ENCODE peak calls at places on chromosomes 1 and 21, in nine cellular contexts. A is transverse colon, E is psoas muscle, B is HCT116, V is body of pancreas, W is AG04450, T is spleen, D is ovary, H is mammary epithelial cell. U is an unnamed sample.

GRCh38 chr1:191155178-191155577 is 677.5 kb upstream of the BRINP3 start:
- DNase-seq in V (no peak), B (no peak), T (no peak), E (no peak), A (no peak), D (no peak), W (no peak), H (no peak), U (no peak)

GRCh38 chr1:51297401-51298321 is 32.7 kb downstream of the TTC39A start:
- DNase-seq in W (no peak), B (no peak), D (no peak), V (peak; percentile 28), E (no peak), A (peak; percentile 42), T (peak; percentile 68), H (no peak), U (no peak)

GRCh38 chr1:171796592-171796991 is 15.1 kb downstream of the METTL13 start:
- DNase-seq in E (no peak), V (no peak), A (no peak), D (no peak), W (no peak), H (no peak), B (no peak), T (no peak), U (no peak)

GRCh38 chr1:9244501-9245229 is 10.1 kb downstream of the H6PD start:
- DNase-seq in B (no peak), H (no peak), D (no peak), T (peak; percentile 75), E (no peak), W (no peak), A (peak; percentile 61), V (peak; percentile 79), U (peak; percentile 81)

GRCh38 chr1:67889940-67890567 is 56.8 kb upstream of the GNG12 start:
- DNase-seq in W (peak; percentile 49), B (peak; percentile 50), V (no peak), H (peak; percentile 84), T (no peak), D (no peak), A (no peak), E (no peak), U (no peak)

GRCh38 chr21:45857761-45858160 is 123.8 kb upstream of the COL6A1 start:
- DNase-seq in A (no peak), V (no peak), E (no peak), D (no peak), T (peak; percentile 56), B (no peak), H (no peak), W (no peak), U (no peak)

GRCh38 chr1:56098956-56099355 is 480.4 kb downstream of the PLPP3 start:
- DNase-seq in D (no peak), W (no peak), H (no peak), T (no peak), E (no peak), V (no peak), B (no peak), A (no peak), U (no peak)

GRCh38 chr1:13782634-13782995 is 82.6 kb downstream of the PRDM2 start:
- DNase-seq in V (no peak), D (no peak), E (no peak), H (no peak), T (no peak), A (no peak), W (no peak), B (no peak), U (no peak)

GRCh38 chr1:203142124-203142523 is 14.6 kb downstream of the ADORA1 start:
- DNase-seq in V (no peak), W (no peak), A (no peak), D (no peak), B (no peak), E (no peak), T (no peak), H (no peak), U (no peak)

GRCh38 chr1:30452925-30453324 is 270.5 kb downstream of the MATN1 start:
- DNase-seq in V (no peak), T (peak; percentile 21), W (no peak), D (no peak), E (no peak), A (no peak), B (no peak), H (no peak), U (no peak)

GRCh38 chr1:220368352-220369265 is 96.4 kb upstream of the RAB3GAP2 start:
- DNase-seq in W (no peak), D (no peak), T (no peak), A (no peak), E (no peak), H (peak; percentile 64), V (no peak), B (no peak), U (no peak)

GRCh38 chr1:14848203-14848602 is 249.7 kb downstream of the KAZN start:
- DNase-seq in A (no peak), B (no peak), W (no peak), T (no peak), E (no peak), D (no peak), H (no peak), V (no peak), U (no peak)

GRCh38 chr1:211082824-211083223 is 51.1 kb downstream of the KCNH1 start:
- DNase-seq in H (no peak), D (no peak), V (no peak), W (no peak), B (no peak), A (no peak), T (no peak), E (no peak), U (no peak)

GRCh38 chr1:60960846-60961542 is 121.4 kb upstream of the NFIA start:
- DNase-seq in W (no peak), T (no peak), E (no peak), D (no peak), B (no peak), A (no peak), H (no peak), V (no peak), U (no peak)

GRCh38 chr1:169363046-169363756 is 4.4 kb downstream of the NME7 start:
- DNase-seq in T (no peak), W (peak; percentile 71), A (no peak), V (no peak), D (no peak), B (peak; percentile 21), E (no peak), H (peak; percentile 84), U (no peak)

GRCh38 chr1:54507471-54507870 is 40.6 kb upstream of the ACOT11 start:
- DNase-seq in T (peak; percentile 51), V (no peak), A (no peak), H (no peak), E (no peak), W (no peak), B (no peak), D (no peak), U (no peak)

GRCh38 chr1:30049748-30050147 is 673.6 kb downstream of the MATN1 start:
- DNase-seq in D (no peak), H (no peak), E (no peak), B (no peak), T (peak; percentile 4), V (no peak), A (no peak), W (no peak), U (no peak)

GRCh38 chr1:241605146-241605805 is 34.9 kb downstream of the CHML start:
- DNase-seq in A (no peak), T (no peak), E (no peak), W (no peak), H (peak; percentile 53), V (no peak), D (no peak), B (no peak), U (peak; percentile 31)

DNA sequence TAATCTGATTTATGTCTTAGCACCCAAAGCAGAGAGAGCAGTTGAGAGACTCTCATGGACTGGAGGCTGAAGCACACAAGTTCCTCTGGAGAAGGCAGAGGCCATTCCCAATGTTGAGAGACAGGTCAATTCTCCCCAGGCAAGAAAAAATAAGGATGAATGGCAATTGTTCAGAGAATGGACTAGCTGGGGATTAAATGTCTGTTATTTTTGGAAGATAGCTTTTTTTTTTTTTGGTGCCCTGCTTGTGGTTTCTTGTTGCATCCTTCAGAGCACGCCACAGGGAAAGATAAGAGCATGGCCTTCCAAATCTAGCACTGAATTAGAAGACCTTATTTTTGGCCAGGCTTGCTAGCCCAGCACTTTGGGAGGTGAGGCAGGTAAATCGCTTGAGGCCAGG is 65.6 kb upstream of the ERRFI1 start:
- DNase-seq in B (no peak), V (no peak), H (no peak), W (no peak), E (no peak), D (no peak), A (no peak), T (no peak), U (no peak)
- H3K27ac ChIP-seq in B (peak overlapping the region; percentile 97), V (no peak overlapping the region), H (peak overlapping the region; percentile 41), W (peak overlapping the region; percentile 91), E (no peak overlapping the region), D (no peak overlapping the region), A (no peak overlapping the region), T (no peak overlapping the region), U (no peak overlapping the region)

GRCh38 chr1:58249729-58250586 is 296.6 kb downstream of the OMA1 start:
- DNase-seq in D (no peak), T (no peak), E (peak; percentile 50), V (peak; percentile 15), H (peak; percentile 46), A (no peak), W (no peak), B (no peak), U (peak; percentile 80)
- H3K4me3 ChIP-seq in D (peak overlapping the region; percentile 36), T (peak overlapping the region; percentile 35), E (peak overlapping the region; percentile 57), V (no peak overlapping the region), H (no peak overlapping the region), A (no peak overlapping the region), W (peak overlapping the region; percentile 25), B (no peak overlapping the region), U (peak overlapping the region; percentile 51)

DNA sequence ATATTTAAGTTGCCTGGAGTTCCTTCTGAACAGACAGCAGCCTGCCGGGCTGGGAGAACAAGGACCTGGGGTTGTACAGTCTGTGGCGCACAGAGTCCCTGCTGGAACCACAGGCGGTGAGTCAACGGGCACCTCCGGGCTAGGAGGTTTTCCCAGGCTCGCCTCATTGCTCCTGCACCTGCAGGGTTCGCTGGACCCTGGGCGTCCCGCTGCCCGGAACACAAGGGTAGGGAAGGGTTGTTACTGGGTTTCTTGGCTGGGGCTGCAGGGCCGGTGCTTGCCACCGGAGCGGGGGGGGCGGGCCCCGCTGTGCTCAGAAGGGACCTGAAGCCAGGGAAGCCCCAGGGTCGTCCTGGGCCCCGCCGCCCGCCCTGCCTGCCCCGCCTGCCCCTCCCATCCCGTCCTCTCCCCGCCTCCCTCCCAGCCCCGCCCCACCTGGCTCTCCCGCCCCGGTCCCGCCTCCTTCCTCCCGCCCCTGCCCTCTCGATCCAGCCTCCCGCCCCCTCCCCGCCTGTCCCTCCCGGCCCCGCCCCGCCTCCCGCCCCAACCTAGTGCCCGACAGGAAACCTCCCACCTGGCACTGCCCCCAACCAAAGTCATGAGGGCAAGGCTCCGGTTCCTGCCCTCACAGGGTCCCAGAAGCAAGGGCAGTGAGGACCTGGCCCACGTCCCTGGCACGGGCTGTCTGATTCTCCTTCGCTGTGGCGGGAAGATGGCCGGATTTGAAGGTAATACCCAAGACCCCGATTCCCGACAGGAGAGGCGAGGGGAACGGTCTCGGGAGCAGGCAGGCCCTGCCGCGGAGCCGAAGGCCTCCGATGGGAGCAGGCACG is 6.8 kb downstream of the JMJD4 start:
- DNase-seq in D (peak; percentile 90), E (peak; percentile 84), T (peak; percentile 91), W (no peak), B (peak; percentile 57), A (peak; percentile 91), H (peak; percentile 85), V (peak; percentile 94), U (peak; percentile 72)
- TF ChIP-seq CTCF in D (no peak), E (no peak), T (no peak), W (no peak), B (no peak), A (no peak), H (no peak), V (peak; percentile 16), U (no peak)

GRCh38 chr1:183572721-183573120 is 17.5 kb downstream of the NCF2 start:
- DNase-seq in A (no peak), E (no peak), D (no peak), H (no peak), T (peak; percentile 5), W (no peak), V (no peak), B (no peak), U (no peak)
- H3K27ac ChIP-seq in A (no peak overlapping the region), E (no peak overlapping the region), D (no peak overlapping the region), H (no peak overlapping the region), T (no peak overlapping the region), W (no peak overlapping the region), V (no peak overlapping the region), B (no peak overlapping the region), U (no peak overlapping the region)

U was measured in WERI-Rb-1.